ENCODE peak calls at places on chromosomes 13 and 19, in nine cellular contexts. E is CD8-positive, alpha-beta T cell; A is BE2C; N is cardiac fibroblast; C is hepatocyte; O is fibroblast of pulmonary artery; F is breast epithelium; V is psoas muscle; L is pancreas. W is an unnamed sample.

GRCh38 chr13:102399791-102400618 is 1.8 kb downstream of the FGF14 start:
- DNase-seq in N (no peak), A (peak), C (no peak), F (no peak), O (no peak), L (peak), V (peak), E (no peak), W (peak)

GRCh38 chr13:112990783-112991182 is 21.8 kb downstream of the MCF2L start:
- DNase-seq in V (no peak), O (no peak), E (no peak), F (peak), A (no peak), L (peak), C (peak), N (no peak), W (no peak)

GRCh38 chr13:24135674-24136300 is 24.7 kb upstream of the SPATA13 start:
- DNase-seq in L (no peak), A (no peak), E (no peak), N (peak), C (no peak), O (peak), V (no peak), F (no peak), W (no peak)

GRCh38 chr19:9793051-9793591 is 24.6 kb upstream of the ZNF846 start:
- DNase-seq in N (peak), F (peak), O (peak), A (peak), V (no peak), L (no peak), E (peak), C (peak), W (no peak)

GRCh38 chr13:59527500-59527899 is 636.2 kb downstream of the DIAPH3 start:
- DNase-seq in N (no peak), E (no peak), V (no peak), A (no peak), L (no peak), O (no peak), C (no peak), F (no peak), W (no peak)

GRCh38 chr19:45492137-45492626 is 4.7 kb downstream of the RTN2 start:
- DNase-seq in N (no peak), E (no peak), V (no peak), C (no peak), L (no peak), A (no peak), F (no peak), O (no peak), W (no peak)

GRCh38 chr19:51431124-51431523 is 13.7 kb upstream of the SIGLEC10 start:
- DNase-seq in F (no peak), N (no peak), L (no peak), E (no peak), O (no peak), V (no peak), A (no peak), C (no peak), W (no peak)

GRCh38 chr13:33260168-33261098 is 25.1 kb downstream of the STARD13 start:
- DNase-seq in L (no peak), A (no peak), V (no peak), C (peak), N (peak), O (peak), E (no peak), F (no peak), W (no peak)

GRCh38 chr19:9751449-9751848 is 17.1 kb downstream of the ZNF846 start:
- DNase-seq in L (no peak), O (no peak), V (no peak), C (no peak), A (no peak), F (no peak), N (no peak), E (no peak), W (no peak)

GRCh38 chr13:98476538-98476966 is 100.4 kb downstream of the STK24 start:
- DNase-seq in C (no peak), F (peak), A (no peak), O (peak), V (peak), E (peak), N (peak), L (peak), W (peak)

GRCh38 chr13:74586839-74587238 is 452.6 kb upstream of the KLF12 start:
- DNase-seq in F (no peak), C (no peak), V (no peak), E (no peak), O (no peak), N (no peak), L (no peak), A (no peak), W (no peak)

GRCh38 chr13:89627991-89628390 is 1719.5 kb upstream of the MIR17HG start:
- DNase-seq in F (no peak), A (no peak), V (no peak), C (no peak), O (no peak), E (no peak), L (no peak), N (no peak), W (no peak)

GRCh38 chr13:49759503-49759902 is 33.0 kb downstream of the KPNA3 start:
- DNase-seq in V (no peak), C (no peak), O (no peak), L (no peak), N (no peak), F (no peak), A (no peak), E (no peak), W (no peak)

GRCh38 chr13:32881792-32882175 is 134.4 kb upstream of the KL start:
- DNase-seq in L (no peak), E (no peak), O (no peak), V (no peak), C (no peak), A (no peak), F (no peak), N (no peak), W (no peak)

GRCh38 chr13:24284876-24285275 is 24.5 kb upstream of the C1QTNF9 start:
- DNase-seq in N (no peak), O (no peak), F (no peak), E (no peak), C (no peak), A (no peak), V (no peak), L (no peak), W (no peak)

GRCh38 chr13:47117268-47117667 is 220.4 kb upstream of the HTR2A start:
- DNase-seq in O (peak), N (peak), A (no peak), C (peak), E (no peak), V (no peak), L (no peak), F (no peak), W (no peak)

GRCh38 chr19:23914402-23915286 is at the start of gene ZNF726:
- DNase-seq in L (peak), A (peak), E (peak), F (peak), C (no peak), N (peak), V (peak), O (peak), W (peak)

GRCh38 chr19:28020631-28021315 is 1192.2 kb downstream of the UQCRFS1 start:
- DNase-seq in C (no peak), N (no peak), V (no peak), A (no peak), L (no peak), O (no peak), E (no peak), F (no peak), W (no peak)

GRCh38 chr19:46946090-46946489 is 73.5 kb upstream of the NPAS1 start:
- DNase-seq in F (no peak), V (no peak), N (no peak), L (no peak), A (no peak), O (no peak), C (no peak), E (no peak), W (no peak)

GRCh38 chr19:41218249-41218614 is 791 bp upstream of the AXL start:
- DNase-seq in E (no peak), F (no peak), A (no peak), O (no peak), L (no peak), N (no peak), C (no peak), V (no peak), W (no peak)
- TF ChIP-seq CTCF in E (no peak), F (no peak), A (no peak), O (no peak), L (no peak), N (no peak), C (no peak), V (no peak), W (no peak)

GRCh38 chr19:18866800-18867123 is 29.2 kb downstream of the CERS1 start:
- DNase-seq in F (no peak), O (no peak), L (no peak), A (no peak), E (no peak), N (no peak), V (no peak), C (no peak), W (no peak)
- TF ChIP-seq CTCF in F (no peak), O (no peak), L (no peak), A (no peak), E (peak), N (no peak), V (no peak), C (no peak), W (peak)

DNA sequence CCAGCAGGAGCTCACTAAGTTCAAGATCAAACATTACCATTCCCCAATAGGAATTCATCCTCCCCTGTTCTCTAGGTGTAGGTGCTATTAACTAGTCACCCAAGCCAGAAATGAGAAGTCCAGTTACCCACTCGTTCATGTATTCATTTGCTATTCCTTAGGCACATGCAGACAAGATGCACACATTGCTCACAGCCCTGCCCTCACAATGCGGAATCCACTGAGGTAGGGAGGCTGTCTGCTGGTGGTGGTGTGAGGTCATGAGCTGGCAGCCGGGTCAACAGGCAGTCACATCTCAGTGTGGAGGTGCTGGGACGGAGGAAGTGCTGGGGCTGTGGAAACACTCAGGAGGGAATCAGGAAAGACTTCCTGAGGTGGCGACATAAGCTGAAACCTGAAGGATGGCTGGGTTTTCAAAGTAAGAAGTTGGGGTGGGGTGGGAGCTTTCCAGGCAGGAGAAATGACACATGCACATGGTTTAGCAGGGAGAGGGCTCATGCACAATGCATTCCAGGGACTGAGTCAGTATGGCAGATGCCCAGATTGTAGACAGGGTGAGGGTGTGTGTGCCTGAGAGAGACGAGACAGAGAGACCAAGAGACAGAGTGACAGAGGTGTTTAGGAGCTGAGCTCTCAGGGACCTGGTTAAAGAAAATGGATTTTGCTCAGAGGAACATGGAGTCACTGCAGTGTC is 117.6 kb downstream of the USP12 start:
- DNase-seq in O (peak), F (no peak), N (peak), C (no peak), A (no peak), V (no peak), L (no peak), E (no peak), W (no peak)
- TF ChIP-seq CTCF in O (no peak), F (no peak), N (no peak), C (no peak), A (no peak), V (no peak), L (no peak), E (no peak), W (no peak)

GRCh38 chr19:33674575-33675367 is 53.0 kb downstream of the CHST8 start:
- DNase-seq in O (no peak), A (peak), C (peak), L (no peak), E (no peak), V (no peak), F (no peak), N (no peak), W (no peak)
- TF ChIP-seq CTCF in O (no peak), A (no peak), C (no peak), L (no peak), E (no peak), V (no peak), F (no peak), N (no peak), W (no peak)

DNA sequence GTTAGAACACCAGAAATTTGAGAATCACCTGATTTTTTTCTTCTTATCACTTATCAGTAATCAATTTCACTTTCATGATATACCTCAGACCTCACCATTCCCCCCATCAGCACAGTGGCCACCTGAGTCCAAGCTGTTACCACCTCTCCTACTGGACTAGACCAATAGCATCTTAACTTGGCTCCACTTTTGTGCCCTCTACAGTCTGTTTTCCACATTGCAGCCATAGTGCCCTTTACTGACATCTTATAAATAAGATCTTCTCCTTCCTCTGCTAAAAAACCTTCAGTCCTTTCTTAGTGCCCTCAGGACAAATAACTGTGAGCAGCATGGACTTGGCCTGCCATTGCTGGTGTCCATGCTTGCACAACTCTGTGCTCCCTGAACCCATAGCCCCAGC is 380.7 kb downstream of the LMO7 start:
- DNase-seq in V (no peak), N (peak), E (no peak), F (no peak), C (peak), O (peak), A (peak), L (no peak), W (peak)
- TF ChIP-seq CTCF in V (no peak), N (peak), E (peak), F (no peak), C (peak), O (peak), A (peak), L (no peak), W (peak)

GRCh38 chr13:71290963-71291937 is 575.8 kb downstream of the DACH1 start:
- DNase-seq in N (peak), V (no peak), O (peak), A (no peak), L (peak), F (no peak), E (peak), C (no peak), W (no peak)

DNA sequence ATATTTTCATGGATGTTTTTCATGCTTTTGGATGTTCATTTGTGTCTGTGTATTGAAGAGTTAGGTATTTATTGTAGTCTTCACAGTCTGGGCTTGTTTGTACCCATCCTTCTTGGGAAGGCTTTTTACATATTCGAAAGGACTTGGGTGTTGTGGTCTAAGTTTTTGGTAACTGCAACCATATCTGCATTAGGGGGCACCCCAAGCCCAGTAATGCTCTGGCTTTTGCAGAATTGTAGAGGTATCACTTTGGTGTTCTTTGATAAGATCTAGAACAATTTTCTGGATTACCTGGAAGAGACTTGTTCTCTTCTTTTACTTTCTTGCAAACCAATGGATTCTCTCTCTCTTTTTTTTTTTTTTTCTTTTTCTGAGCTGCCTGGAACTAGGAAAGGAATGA is 581.3 kb downstream of the DACH1 start:
- DNase-seq in F (no peak), V (no peak), A (peak), C (no peak), L (no peak), N (no peak), O (peak), E (no peak), W (no peak)
- TF ChIP-seq CTCF in F (no peak), V (no peak), A (peak), C (peak), L (no peak), N (no peak), O (peak), E (no peak), W (no peak)

GRCh38 chr19:47996230-47996727 is 1.8 kb downstream of the ELSPBP1 start:
- DNase-seq in C (no peak), E (no peak), O (no peak), A (no peak), L (no peak), N (no peak), V (no peak), F (no peak), W (no peak)

GRCh38 chr19:47991191-47991808 is 670 bp downstream of the BSPH1 start:
- DNase-seq in E (no peak), O (no peak), L (no peak), A (no peak), F (no peak), N (no peak), V (no peak), C (no peak), W (no peak)

GRCh38 chr19:47992070-47992469 is at the start of gene BSPH1:
- DNase-seq in E (no peak), N (no peak), C (no peak), V (no peak), F (no peak), A (no peak), L (no peak), O (no peak), W (no peak)

GRCh38 chr19:47998800-47999199 is 4.4 kb downstream of the ELSPBP1 start:
- DNase-seq in A (no peak), C (no peak), F (no peak), N (no peak), V (no peak), O (no peak), E (no peak), L (no peak), W (no peak)

GRCh38 chr19:47994209-47994802 is at the start of gene ELSPBP1:
- DNase-seq in L (no peak), N (no peak), C (peak), O (no peak), E (no peak), V (no peak), A (no peak), F (no peak), W (no peak)
- TF ChIP-seq CTCF in L (no peak), N (no peak), C (no peak), O (no peak), E (no peak), V (no peak), A (no peak), F (no peak), W (no peak)

GRCh38 chr13:30892966-30893365 is 13.1 kb upstream of the MEDAG start:
- DNase-seq in E (no peak), F (no peak), O (peak), A (peak), C (peak), V (peak), L (no peak), N (peak), W (peak)
- TF ChIP-seq CTCF in E (no peak), F (no peak), O (peak), A (peak), C (peak), V (peak), L (no peak), N (peak), W (peak)

DNA sequence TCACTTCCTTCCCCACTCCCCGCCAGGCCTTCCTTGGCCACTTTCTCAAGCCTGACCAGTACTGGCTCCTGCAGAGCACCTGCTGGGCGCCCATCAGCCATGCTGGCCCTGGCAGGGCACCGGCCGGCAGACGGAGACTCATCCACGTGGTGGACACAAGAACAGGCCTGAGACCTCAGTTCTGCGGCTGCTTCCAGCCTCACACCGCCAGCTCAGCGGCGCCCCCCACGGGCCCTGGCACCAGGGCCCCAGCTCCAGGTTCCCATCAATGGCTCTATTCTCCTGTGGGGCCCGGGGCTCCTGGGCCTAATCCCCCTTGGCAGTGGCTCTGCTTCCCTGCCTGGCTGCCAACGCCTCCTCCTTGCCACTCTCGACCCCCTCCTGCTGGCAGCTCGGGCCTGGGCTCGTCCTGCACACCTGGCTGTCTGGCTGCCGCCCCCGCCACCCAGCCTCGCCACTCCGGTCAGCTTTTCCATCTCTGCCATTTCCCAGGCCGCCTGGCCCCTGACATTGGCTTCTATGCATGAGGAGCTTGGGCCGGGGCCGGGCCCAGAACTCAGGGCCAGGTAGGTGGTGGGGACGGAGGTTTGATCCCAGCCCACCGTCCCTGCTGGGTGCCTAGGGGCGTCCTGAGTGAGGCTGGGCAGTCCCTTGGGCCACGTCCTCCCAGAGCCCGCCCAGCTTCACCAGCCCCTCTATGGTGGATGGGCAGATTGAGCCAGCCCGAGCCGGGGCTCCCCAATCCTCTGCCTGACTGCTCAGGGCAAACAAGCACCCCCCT is 6.2 kb downstream of the NDUFA11 start:
- DNase-seq in L (no peak), A (no peak), C (no peak), E (no peak), N (no peak), V (no peak), F (no peak), O (no peak), W (no peak)
- TF ChIP-seq CTCF in L (no peak), A (peak), C (no peak), E (no peak), N (no peak), V (no peak), F (no peak), O (no peak), W (peak)

GRCh38 chr19:56547535-56547934 is 8.8 kb downstream of the ZFP28 start:
- DNase-seq in F (no peak), A (peak), L (no peak), V (no peak), C (no peak), O (no peak), E (no peak), N (no peak), W (no peak)
- TF ChIP-seq CTCF in F (no peak), A (peak), L (no peak), V (no peak), C (no peak), O (no peak), E (no peak), N (peak), W (no peak)

W was measured in endothelial cell.